ENCODE peak calls at places on chromosomes 6 and 20, in five cellular contexts. One of them, this sample, is unnamed.
A peak's percentile ranks its signal among the peaks of the same experiment; 100 is the strongest.

GRCh38 chr20:44467289-44467883 is 8.3 kb upstream of the TTPAL start:
- DNase-seq in IMR-90: no peak
- DNase-seq in neural progenitor cell: peak; percentile 21
- DNase-seq in mesendoderm: no peak
- DNase-seq in MM.1S: no peak
- DNase-seq in this sample: no peak

GRCh38 chr20:38222231-38222922 is 38.2 kb downstream of the KIAA1755 start:
- DNase-seq in IMR-90: peak; percentile 48
- DNase-seq in neural progenitor cell: peak; percentile 83
- DNase-seq in mesendoderm: peak; percentile 81
- DNase-seq in MM.1S: peak; percentile 54
- DNase-seq in this sample: peak; percentile 75

GRCh38 chr6:150185697-150186096 is 42.9 kb downstream of the PPP1R14C start:
- DNase-seq in IMR-90: no peak
- DNase-seq in neural progenitor cell: no peak
- DNase-seq in mesendoderm: no peak
- DNase-seq in MM.1S: no peak
- DNase-seq in this sample: peak; percentile 73

GRCh38 chr6:45539124-45539523 is 161.4 kb upstream of the SUPT3H start:
- DNase-seq in IMR-90: no peak
- DNase-seq in neural progenitor cell: no peak
- DNase-seq in mesendoderm: no peak
- DNase-seq in MM.1S: no peak
- DNase-seq in this sample: no peak

GRCh38 chr6:51398064-51398740 is 579.5 kb downstream of the TFAP2B start:
- DNase-seq in IMR-90: no peak
- DNase-seq in neural progenitor cell: no peak
- DNase-seq in mesendoderm: peak; percentile 3
- DNase-seq in MM.1S: no peak
- DNase-seq in this sample: no peak

GRCh38 chr6:63858691-63859090 is 223.1 kb downstream of the PHF3 start:
- DNase-seq in IMR-90: no peak
- DNase-seq in neural progenitor cell: no peak
- DNase-seq in mesendoderm: no peak
- DNase-seq in MM.1S: no peak
- DNase-seq in this sample: no peak

GRCh38 chr20:39897781-39898466 is 791.1 kb downstream of the MAFB start:
- DNase-seq in IMR-90: no peak
- DNase-seq in neural progenitor cell: no peak
- DNase-seq in mesendoderm: no peak
- DNase-seq in MM.1S: no peak
- DNase-seq in this sample: no peak

GRCh38 chr6:128784266-128784665 is 98.7 kb upstream of the LAMA2 start:
- DNase-seq in IMR-90: no peak
- DNase-seq in neural progenitor cell: no peak
- DNase-seq in mesendoderm: peak; percentile 13
- DNase-seq in MM.1S: no peak
- DNase-seq in this sample: no peak

GRCh38 chr6:88671624-88672023 is 291.8 kb downstream of the RNGTT start:
- DNase-seq in IMR-90: no peak
- DNase-seq in neural progenitor cell: no peak
- DNase-seq in mesendoderm: no peak
- DNase-seq in MM.1S: no peak
- DNase-seq in this sample: no peak

GRCh38 chr20:13567663-13568062 is 71.1 kb downstream of the TASP1 start:
- DNase-seq in IMR-90: no peak
- DNase-seq in neural progenitor cell: no peak
- DNase-seq in mesendoderm: no peak
- DNase-seq in MM.1S: no peak
- DNase-seq in this sample: no peak

GRCh38 chr6:13038315-13039261 is 289.7 kb downstream of the TBC1D7 start:
- DNase-seq in IMR-90: no peak
- DNase-seq in neural progenitor cell: no peak
- DNase-seq in mesendoderm: no peak
- DNase-seq in MM.1S: no peak
- DNase-seq in this sample: no peak

GRCh38 chr6:158752613-158753012 is 66.6 kb downstream of the EZR start:
- DNase-seq in IMR-90: no peak
- DNase-seq in neural progenitor cell: peak; percentile 19
- DNase-seq in mesendoderm: no peak
- DNase-seq in MM.1S: no peak
- DNase-seq in this sample: no peak

GRCh38 chr6:142845624-142846458 is 99.1 kb downstream of the HIVEP2 start:
- DNase-seq in IMR-90: peak; percentile 70
- DNase-seq in neural progenitor cell: peak; percentile 87
- DNase-seq in mesendoderm: peak; percentile 94
- DNase-seq in MM.1S: peak; percentile 67
- DNase-seq in this sample: peak; percentile 94

GRCh38 chr6:152129606-152130249 is 322.2 kb downstream of the ESR1 start:
- DNase-seq in IMR-90: peak; percentile 60
- DNase-seq in neural progenitor cell: no peak
- DNase-seq in mesendoderm: peak; percentile 9
- DNase-seq in MM.1S: no peak
- DNase-seq in this sample: peak; percentile 77

GRCh38 chr6:107563694-107564093 is 73.8 kb downstream of the SOBP start:
- DNase-seq in IMR-90: no peak
- DNase-seq in neural progenitor cell: no peak
- DNase-seq in mesendoderm: no peak
- DNase-seq in MM.1S: no peak
- DNase-seq in this sample: no peak

GRCh38 chr6:114090626-114091025 is 119.7 kb upstream of the HDAC2 start:
- DNase-seq in IMR-90: no peak
- DNase-seq in neural progenitor cell: no peak
- DNase-seq in mesendoderm: no peak
- DNase-seq in MM.1S: no peak
- DNase-seq in this sample: no peak

GRCh38 chr6:125046107-125046925 is 84.1 kb downstream of the RNF217 start:
- DNase-seq in IMR-90: no peak
- DNase-seq in neural progenitor cell: no peak
- DNase-seq in mesendoderm: peak; percentile 46
- DNase-seq in MM.1S: no peak
- DNase-seq in this sample: no peak

GRCh38 chr6:63516186-63516944 is 55.9 kb upstream of the LOC128125822 start:
- DNase-seq in IMR-90: no peak
- DNase-seq in neural progenitor cell: no peak
- DNase-seq in mesendoderm: no peak
- DNase-seq in MM.1S: no peak
- DNase-seq in this sample: no peak

GRCh38 chr6:28858963-28859362 is 64.8 kb downstream of the TRIM27 start:
- DNase-seq in IMR-90: no peak
- DNase-seq in neural progenitor cell: no peak
- DNase-seq in mesendoderm: no peak
- DNase-seq in MM.1S: no peak
- DNase-seq in this sample: no peak

GRCh38 chr6:28864321-28864923 is 59.4 kb downstream of the TRIM27 start:
- DNase-seq in IMR-90: no peak
- DNase-seq in neural progenitor cell: no peak
- DNase-seq in mesendoderm: no peak
- DNase-seq in MM.1S: no peak
- DNase-seq in this sample: no peak

GRCh38 chr6:28861339-28861738 is 62.4 kb downstream of the TRIM27 start:
- DNase-seq in IMR-90: no peak
- DNase-seq in neural progenitor cell: no peak
- DNase-seq in mesendoderm: no peak
- DNase-seq in MM.1S: no peak
- DNase-seq in this sample: no peak

GRCh38 chr6:28863607-28864320 is 60.0 kb downstream of the TRIM27 start:
- DNase-seq in IMR-90: peak; percentile 82
- DNase-seq in neural progenitor cell: peak; percentile 82
- DNase-seq in mesendoderm: peak; percentile 79
- DNase-seq in MM.1S: peak; percentile 76
- DNase-seq in this sample: peak; percentile 83

GRCh38 chr6:28862077-28862476 is 61.7 kb downstream of the TRIM27 start:
- DNase-seq in IMR-90: no peak
- DNase-seq in neural progenitor cell: no peak
- DNase-seq in mesendoderm: no peak
- DNase-seq in MM.1S: no peak
- DNase-seq in this sample: no peak
- H3K9ac ChIP-seq in IMR-90: no peak overlapping the region
- H3K9ac ChIP-seq in neural progenitor cell: no peak overlapping the region
- H3K9ac ChIP-seq in mesendoderm: no peak overlapping the region
- H3K9ac ChIP-seq in MM.1S: no peak overlapping the region
- H3K9ac ChIP-seq in this sample: no peak overlapping the region

GRCh38 chr20:19917110-19917509 is 100.1 kb upstream of the NAA20 start:
- DNase-seq in IMR-90: no peak
- DNase-seq in neural progenitor cell: no peak
- DNase-seq in mesendoderm: no peak
- DNase-seq in MM.1S: no peak
- DNase-seq in this sample: no peak
- H3K9ac ChIP-seq in IMR-90: no peak overlapping the region
- H3K9ac ChIP-seq in neural progenitor cell: no peak overlapping the region
- H3K9ac ChIP-seq in mesendoderm: no peak overlapping the region
- H3K9ac ChIP-seq in MM.1S: no peak overlapping the region
- H3K9ac ChIP-seq in this sample: no peak overlapping the region

DNA sequence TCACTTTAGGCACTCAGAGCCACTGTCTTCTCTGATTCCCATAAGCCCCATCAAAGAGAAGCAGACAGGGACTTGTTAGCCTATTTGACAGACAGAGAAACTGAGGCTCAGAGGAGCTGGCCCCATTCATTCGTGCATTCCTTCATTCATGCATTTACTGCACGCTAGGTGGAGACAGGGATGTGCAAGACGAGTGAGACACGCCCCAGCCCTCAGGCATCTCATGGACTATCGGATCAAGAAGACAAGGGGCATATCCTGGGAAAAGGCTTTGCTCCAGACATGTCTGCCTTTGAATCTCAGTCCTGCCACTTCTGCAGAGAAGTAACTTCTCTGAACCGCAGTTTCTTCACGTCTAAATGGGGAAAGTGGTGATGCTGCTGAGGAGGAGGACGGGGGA is 54.1 kb downstream of the BPIFB1 start:
- DNase-seq in IMR-90: no peak
- DNase-seq in neural progenitor cell: no peak
- DNase-seq in mesendoderm: no peak
- DNase-seq in MM.1S: no peak
- DNase-seq in this sample: no peak
- H3K9ac ChIP-seq in IMR-90: no peak overlapping the region
- H3K9ac ChIP-seq in neural progenitor cell: no peak overlapping the region
- H3K9ac ChIP-seq in mesendoderm: no peak overlapping the region
- H3K9ac ChIP-seq in MM.1S: no peak overlapping the region
- H3K9ac ChIP-seq in this sample: no peak overlapping the region

DNA sequence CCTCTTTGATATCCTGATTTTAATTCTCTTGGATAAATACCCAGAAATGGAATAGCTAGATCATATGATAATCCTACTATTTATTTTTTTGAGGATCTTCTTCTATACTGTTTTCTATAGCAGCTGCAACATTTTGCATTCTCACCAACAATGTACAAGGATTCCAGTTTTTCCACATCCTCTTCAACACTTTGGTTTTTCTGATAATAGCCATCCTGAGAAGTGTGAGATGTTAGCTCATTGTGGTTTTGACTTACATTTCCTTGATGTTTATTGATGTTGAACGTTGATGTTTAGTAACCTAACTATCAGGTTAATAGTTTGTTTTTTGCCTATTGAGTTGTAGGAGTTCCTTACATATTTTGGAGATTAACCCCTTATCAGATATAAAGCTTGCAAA is 217.3 kb downstream of the LRFN2 start:
- DNase-seq in IMR-90: no peak
- DNase-seq in neural progenitor cell: no peak
- DNase-seq in mesendoderm: no peak
- DNase-seq in MM.1S: no peak
- DNase-seq in this sample: no peak
- H3K9ac ChIP-seq in IMR-90: no peak overlapping the region
- H3K9ac ChIP-seq in neural progenitor cell: no peak overlapping the region
- H3K9ac ChIP-seq in mesendoderm: no peak overlapping the region
- H3K9ac ChIP-seq in MM.1S: no peak overlapping the region
- H3K9ac ChIP-seq in this sample: no peak overlapping the region